ENCODE peak calls at places on chromosomes 16 and 17, in nine cellular contexts. A is activated CD4-positive, CD25-positive, alpha-beta regulatory T cell; P is activated gamma-delta T cell; K is EH; J is upper lobe of right lung; H is fibroblast of lung; N is T-helper 17 cell; S is NCI-H1092 treated with DMSO at 0.1 percent for 48 hours; E is psoas muscle. Q is an unnamed sample.
A peak's percentile ranks its signal among the peaks of the same experiment; 100 is the strongest.

GRCh38 chr17:77002103-77003045 is 134.2 kb downstream of the MGAT5B start:
- DNase-seq in A (no peak), P (no peak), K (peak; percentile 56), J (no peak), H (peak; percentile 58), N (no peak), S (no peak), E (no peak), Q (no peak)

GRCh38 chr17:7004398-7005253 is 7.8 kb upstream of the RNASEK start:
- DNase-seq in A (no peak), P (no peak), K (peak; percentile 69), J (no peak), H (peak; percentile 64), N (no peak), S (peak; percentile 52), E (no peak), Q (no peak)

GRCh38 chr16:55760665-55761035 is 72.2 kb downstream of the CES1 start:
- DNase-seq in A (no peak), P (no peak), K (no peak), J (peak; percentile 77), H (peak; percentile 58), N (no peak), S (no peak), E (no peak), Q (no peak)

GRCh38 chr16:66605177-66605999 is 884 bp downstream of the CMTM3 start:
- DNase-seq in A (no peak), P (peak; percentile 38), K (peak; percentile 58), J (peak; percentile 84), H (peak; percentile 18), N (no peak), S (no peak), E (peak; percentile 76), Q (no peak)

GRCh38 chr17:9488556-9488955 is 87.1 kb downstream of the STX8 start:
- DNase-seq in A (no peak), P (no peak), K (no peak), J (no peak), H (no peak), N (no peak), S (no peak), E (no peak), Q (no peak)

GRCh38 chr17:65183736-65184135 is 46.6 kb downstream of the RGS9 start:
- DNase-seq in A (no peak), P (no peak), K (peak; percentile 95), J (no peak), H (no peak), N (no peak), S (no peak), E (no peak), Q (no peak)

GRCh38 chr17:27608330-27609230 is 22.4 kb upstream of the LGALS9 start:
- DNase-seq in A (no peak), P (no peak), K (no peak), J (no peak), H (no peak), N (no peak), S (no peak), E (no peak), Q (no peak)

GRCh38 chr17:19390951-19391350 is 4.0 kb upstream of the MFAP4 start:
- DNase-seq in A (no peak), P (no peak), K (no peak), J (no peak), H (no peak), N (no peak), S (no peak), E (no peak), Q (no peak)

GRCh38 chr17:43212641-43213490 is 1.2 kb downstream of the TMEM106A start:
- DNase-seq in A (no peak), P (no peak), K (no peak), J (no peak), H (no peak), N (no peak), S (no peak), E (no peak), Q (no peak)

GRCh38 chr17:17494499-17495447 is 1.4 kb downstream of the RASD1 start:
- DNase-seq in A (no peak), P (no peak), K (peak; percentile 60), J (peak; percentile 80), H (peak; percentile 39), N (no peak), S (peak; percentile 36), E (peak; percentile 72), Q (peak; percentile 26)

GRCh38 chr17:43483674-43484551 is at the start of gene DHX8:
- DNase-seq in A (peak; percentile 97), P (peak; percentile 89), K (peak; percentile 99), J (peak; percentile 98), H (peak; percentile 99), N (peak; percentile 99), S (peak; percentile 99), E (peak; percentile 96), Q (peak; percentile 99)

GRCh38 chr17:73802871-73803270 is 158.6 kb upstream of the SDK2 start:
- DNase-seq in A (no peak), P (no peak), K (no peak), J (no peak), H (no peak), N (no peak), S (no peak), E (no peak), Q (no peak)

GRCh38 chr16:71923941-71924690 is 28.8 kb downstream of the IST1 start:
- DNase-seq in A (no peak), P (no peak), K (peak; percentile 66), J (no peak), H (peak; percentile 32), N (no peak), S (no peak), E (no peak), Q (no peak)

GRCh38 chr17:75091855-75092327 is 4.1 kb downstream of the SLC16A5 start:
- DNase-seq in A (no peak), P (no peak), K (no peak), J (no peak), H (no peak), N (no peak), S (no peak), E (no peak), Q (no peak)

GRCh38 chr16:3431779-3432219 is 11.5 kb downstream of the ZNF597 start:
- DNase-seq in A (peak; percentile 37), P (no peak), K (peak; percentile 73), J (peak; percentile 68), H (peak; percentile 52), N (peak; percentile 12), S (no peak), E (peak; percentile 68), Q (no peak)

Q was measured in NCI-H524.